ENCODE peak calls at places on chromosomes 7 and 10, in eight cellular contexts. H is stimulated activated CD8-positive, alpha-beta memory T cell treated with anti-CD3 and anti-CD28 coated beads, Interleukin-15, amount 100 ng/mL, for 24 hours; Q is PC-3; F is HTR-8/SVneo; Y is OCI-M1; W is retinal pigment epithelial cell; K is GM20000; P is ACHN. T is an unnamed sample.

GRCh38 chr7:90693939-90694338 is 97.8 kb downstream of the CDK14 start:
- DNase-seq in H (no peak), Q (no peak), F (no peak), Y (no peak), W (no peak), K (no peak), P (no peak), T (no peak)

GRCh38 chr7:131431756-131432155 is 104.1 kb downstream of the MKLN1 start:
- DNase-seq in H (no peak), Q (no peak), F (no peak), Y (no peak), W (no peak), K (no peak), P (no peak), T (no peak)

GRCh38 chr7:14381936-14382335 is 392.5 kb upstream of the ETV1 start:
- DNase-seq in H (no peak), Q (no peak), F (no peak), Y (no peak), W (no peak), K (no peak), P (no peak), T (no peak)

GRCh38 chr7:112129655-112130323 is 76.4 kb downstream of the DOCK4 start:
- DNase-seq in H (no peak), Q (peak), F (no peak), Y (no peak), W (no peak), K (no peak), P (no peak), T (no peak)

GRCh38 chr10:118256209-118256608 is 85.9 kb downstream of the FAM204A start:
- DNase-seq in H (no peak), Q (no peak), F (no peak), Y (no peak), W (no peak), K (no peak), P (no peak), T (no peak)

GRCh38 chr10:34954142-34954541 is 136.0 kb downstream of the CUL2 start:
- DNase-seq in H (no peak), Q (peak), F (no peak), Y (no peak), W (no peak), K (no peak), P (no peak), T (peak)

GRCh38 chr10:86231796-86232560 is 134.6 kb downstream of the GRID1 start:
- DNase-seq in H (no peak), Q (no peak), F (no peak), Y (no peak), W (no peak), K (no peak), P (no peak), T (no peak)

GRCh38 chr10:5465976-5466450 is 33.4 kb downstream of the CALML5 start:
- DNase-seq in H (no peak), Q (no peak), F (no peak), Y (no peak), W (no peak), K (no peak), P (no peak), T (no peak)

GRCh38 chr7:818031-818699 is 14.1 kb upstream of the SUN1 start:
- DNase-seq in H (no peak), Q (peak), F (peak), Y (peak), W (no peak), K (peak), P (peak), T (no peak)

GRCh38 chr10:52703451-52703850 is 69.1 kb downstream of the MBL2 start:
- DNase-seq in H (no peak), Q (peak), F (no peak), Y (no peak), W (no peak), K (no peak), P (no peak), T (no peak)

GRCh38 chr7:134440476-134440875 is 18.4 kb downstream of the AKR1B1 start:
- DNase-seq in H (no peak), Q (no peak), F (no peak), Y (no peak), W (no peak), K (no peak), P (no peak), T (no peak)

GRCh38 chr10:11242443-11243386 is 225.0 kb downstream of the CELF2 start:
- DNase-seq in H (no peak), Q (no peak), F (no peak), Y (no peak), W (no peak), K (peak), P (no peak), T (no peak)

GRCh38 chr10:115706482-115707076 is 566.4 kb downstream of the GFRA1 start:
- DNase-seq in H (no peak), Q (peak), F (peak), Y (peak), W (no peak), K (no peak), P (peak), T (no peak)

GRCh38 chr10:119282446-119282845 is 75.1 kb downstream of the GRK5 start:
- DNase-seq in H (no peak), Q (no peak), F (no peak), Y (no peak), W (no peak), K (no peak), P (no peak), T (no peak)

GRCh38 chr10:133347636-133348517 is 704 bp downstream of the PRAP1 start:
- DNase-seq in H (no peak), Q (no peak), F (no peak), Y (no peak), W (no peak), K (no peak), P (no peak), T (no peak)

GRCh38 chr7:98174334-98175259 is 36.6 kb upstream of the BHLHA15 start:
- DNase-seq in H (no peak), Q (no peak), F (no peak), Y (no peak), W (no peak), K (no peak), P (no peak), T (no peak)

GRCh38 chr7:103117016-103117415 is 31.9 kb downstream of the NAPEPLD start:
- DNase-seq in H (no peak), Q (no peak), F (no peak), Y (no peak), W (no peak), K (no peak), P (no peak), T (no peak)

GRCh38 chr10:122459586-122460273 is 1.6 kb upstream of the HTRA1 start:
- DNase-seq in H (no peak), Q (no peak), F (peak), Y (no peak), W (no peak), K (no peak), P (no peak), T (no peak)

GRCh38 chr10:62082729-62083412 is 181.4 kb downstream of the ARID5B start:
- DNase-seq in H (no peak), Q (peak), F (no peak), Y (no peak), W (no peak), K (no peak), P (no peak), T (no peak)

GRCh38 chr10:93386496-93387369 is 95.4 kb downstream of the MYOF start:
- DNase-seq in H (no peak), Q (no peak), F (no peak), Y (peak), W (no peak), K (no peak), P (no peak), T (no peak)

GRCh38 chr7:137975223-137975622 is 26.7 kb downstream of the CREB3L2 start:
- DNase-seq in H (no peak), Q (no peak), F (no peak), Y (no peak), W (no peak), K (peak), P (no peak), T (no peak)

GRCh38 chr10:36739884-36740445 is 385.4 kb upstream of the ANKRD30A start:
- DNase-seq in H (no peak), Q (peak), F (no peak), Y (no peak), W (no peak), K (no peak), P (no peak), T (no peak)

GRCh38 chr7:75624134-75624832 is 114.5 kb downstream of the HIP1 start:
- DNase-seq in H (no peak), Q (no peak), F (no peak), Y (peak), W (no peak), K (no peak), P (no peak), T (no peak)

GRCh38 chr10:19048901-19049300 is 300 bp downstream of the MALRD1 start:
- DNase-seq in H (no peak), Q (no peak), F (no peak), Y (no peak), W (no peak), K (no peak), P (no peak), T (no peak)

GRCh38 chr10:59856104-59856503 is 50.3 kb downstream of the CCDC6 start:
- DNase-seq in H (no peak), Q (no peak), F (no peak), Y (no peak), W (no peak), K (no peak), P (no peak), T (no peak)

GRCh38 chr10:103986360-103986759 is 19.4 kb downstream of the SLK start:
- DNase-seq in H (no peak), Q (no peak), F (no peak), Y (no peak), W (no peak), K (no peak), P (no peak), T (no peak)

GRCh38 chr10:63465293-63466167 is at the start of gene JMJD1C:
- DNase-seq in H (peak), Q (peak), F (peak), Y (peak), W (no peak), K (peak), P (peak), T (peak)

GRCh38 chr7:149172534-149172920 is 22.8 kb upstream of the ZNF282 start:
- DNase-seq in H (no peak), Q (no peak), F (no peak), Y (no peak), W (no peak), K (no peak), P (no peak), T (no peak)

GRCh38 chr7:82625377-82625776 is 181.8 kb upstream of the CACNA2D1 start:
- DNase-seq in H (no peak), Q (peak), F (no peak), Y (no peak), W (no peak), K (no peak), P (no peak), T (no peak)

GRCh38 chr7:68043546-68043945 is 1046.9 kb downstream of the TYW1 start:
- DNase-seq in H (no peak), Q (no peak), F (no peak), Y (no peak), W (no peak), K (no peak), P (no peak), T (no peak)

GRCh38 chr7:3168370-3168769 is 124.7 kb upstream of the CARD11 start:
- DNase-seq in H (no peak), Q (no peak), F (no peak), Y (no peak), W (no peak), K (no peak), P (no peak), T (no peak)